ENCODE peak calls at places on chromosomes 7 and 10, in four cellular contexts. E is fibroblast of gingiva, O is NCI-H1694, J is memory B cell. U is an unnamed sample.

GRCh38 chr7:100509213-100509612 is 25.5 kb downstream of the NYAP1 start:
- DNase-seq in E (peak; percentile 72), J (no peak), O (peak; percentile 98), U (no peak)

GRCh38 chr7:49980414-49980813 is 112.6 kb downstream of the ZPBP start:
- DNase-seq in J (no peak), E (no peak), O (no peak), U (no peak)

GRCh38 chr7:302054-302992 is 12.4 kb downstream of the FOXL3 start:
- DNase-seq in J (no peak), E (no peak), O (no peak), U (no peak)

GRCh38 chr7:83347836-83348482 is 185.3 kb upstream of the PCLO start:
- DNase-seq in J (no peak), O (no peak), E (peak; percentile 21), U (no peak)

GRCh38 chr7:112869111-112869774 is 79.0 kb upstream of the TMEM168 start:
- DNase-seq in J (peak; percentile 42), O (peak; percentile 0), E (no peak), U (no peak)

GRCh38 chr7:122674502-122674901 is 24.4 kb downstream of the RNF133 start:
- DNase-seq in O (no peak), E (peak; percentile 78), J (no peak), U (no peak)

GRCh38 chr10:129924375-129925085 is 39.5 kb downstream of the EBF3 start:
- DNase-seq in J (no peak), E (no peak), O (no peak), U (no peak)

GRCh38 chr7:151168022-151168786 is 710 bp upstream of the GBX1 start:
- DNase-seq in E (no peak), J (peak; percentile 70), O (peak; percentile 32), U (peak; percentile 66)

GRCh38 chr10:126734015-126734414 is 63.5 kb upstream of the C10orf90 start:
- DNase-seq in J (no peak), O (no peak), E (no peak), U (no peak)

GRCh38 chr7:44555350-44555749 is 14.2 kb upstream of the NPC1L1 start:
- DNase-seq in J (no peak), E (no peak), O (no peak), U (no peak)

GRCh38 chr7:115679976-115680375 is 350.6 kb downstream of the TFEC start:
- DNase-seq in E (peak; percentile 38), O (peak; percentile 32), J (no peak), U (no peak)

GRCh38 chr7:145497911-145498525 is 618.6 kb upstream of the CNTNAP2 start:
- DNase-seq in O (no peak), E (peak; percentile 79), J (no peak), U (no peak)

GRCh38 chr7:151726875-151727578 is 149.9 kb downstream of the PRKAG2 start:
- DNase-seq in J (no peak), O (no peak), E (no peak), U (peak; percentile 41)

GRCh38 chr7:158710651-158711102 is 6.1 kb upstream of the NCAPG2 start:
- DNase-seq in O (no peak), J (no peak), E (no peak), U (no peak)